ENCODE peak calls at places on chromosome 20, in six cellular contexts. One of them, this sample, is unnamed.

GRCh38 chr20:957544-957943 is 41.4 kb upstream of the ANGPT4 start:
- DNase-seq in mucosa of descending colon: no peak
- DNase-seq in pancreas: no peak
- DNase-seq in fibroblast of lung: no peak
- DNase-seq in dorsolateral prefrontal cortex: no peak
- DNase-seq in choroid plexus epithelial cell: peak; percentile 18
- DNase-seq in this sample: no peak

GRCh38 chr20:59820204-59821041 is 113.0 kb downstream of the SYCP2 start:
- DNase-seq in pancreas: no peak
- DNase-seq in fibroblast of lung: no peak
- DNase-seq in choroid plexus epithelial cell: no peak
- DNase-seq in dorsolateral prefrontal cortex: no peak
- DNase-seq in mucosa of descending colon: no peak
- DNase-seq in this sample: peak; percentile 63

GRCh38 chr20:23680151-23680550 is 8.7 kb downstream of the CST4 start:
- DNase-seq in choroid plexus epithelial cell: no peak
- DNase-seq in mucosa of descending colon: no peak
- DNase-seq in pancreas: no peak
- DNase-seq in fibroblast of lung: no peak
- DNase-seq in dorsolateral prefrontal cortex: no peak
- DNase-seq in this sample: no peak

GRCh38 chr20:45963059-45964011 is 8.7 kb downstream of the ZNF335 start:
- DNase-seq in fibroblast of lung: peak; percentile 24
- DNase-seq in mucosa of descending colon: peak; percentile 75
- DNase-seq in choroid plexus epithelial cell: peak; percentile 77
- DNase-seq in dorsolateral prefrontal cortex: no peak
- DNase-seq in pancreas: peak; percentile 43
- DNase-seq in this sample: peak; percentile 50

GRCh38 chr20:10658051-10658823 is 15.6 kb downstream of the JAG1 start:
- DNase-seq in mucosa of descending colon: no peak
- DNase-seq in choroid plexus epithelial cell: no peak
- DNase-seq in pancreas: peak; percentile 73
- DNase-seq in fibroblast of lung: no peak
- DNase-seq in dorsolateral prefrontal cortex: no peak
- DNase-seq in this sample: no peak

GRCh38 chr20:13277663-13278295 is 56.7 kb downstream of the ISM1 start:
- DNase-seq in pancreas: no peak
- DNase-seq in mucosa of descending colon: no peak
- DNase-seq in fibroblast of lung: no peak
- DNase-seq in dorsolateral prefrontal cortex: no peak
- DNase-seq in choroid plexus epithelial cell: no peak
- DNase-seq in this sample: no peak

GRCh38 chr20:63970714-63971431 is 1.1 kb upstream of the ZNF512B start:
- DNase-seq in choroid plexus epithelial cell: no peak
- DNase-seq in fibroblast of lung: no peak
- DNase-seq in dorsolateral prefrontal cortex: no peak
- DNase-seq in mucosa of descending colon: no peak
- DNase-seq in pancreas: peak; percentile 7
- DNase-seq in this sample: no peak

GRCh38 chr20:52410182-52410647 is 218.6 kb upstream of the ZFP64 start:
- DNase-seq in mucosa of descending colon: peak; percentile 13
- DNase-seq in dorsolateral prefrontal cortex: no peak
- DNase-seq in pancreas: no peak
- DNase-seq in choroid plexus epithelial cell: peak; percentile 79
- DNase-seq in fibroblast of lung: peak; percentile 77
- DNase-seq in this sample: no peak

GRCh38 chr20:17933711-17934110 is 34.9 kb downstream of the SNX5 start:
- DNase-seq in dorsolateral prefrontal cortex: no peak
- DNase-seq in pancreas: no peak
- DNase-seq in mucosa of descending colon: no peak
- DNase-seq in choroid plexus epithelial cell: no peak
- DNase-seq in fibroblast of lung: no peak
- DNase-seq in this sample: no peak
- TF ChIP-seq CTCF in dorsolateral prefrontal cortex: no peak
- TF ChIP-seq CTCF in pancreas: no peak
- TF ChIP-seq CTCF in mucosa of descending colon: no peak
- TF ChIP-seq CTCF in choroid plexus epithelial cell: no peak
- TF ChIP-seq CTCF in fibroblast of lung: no peak
- TF ChIP-seq CTCF in this sample: no peak

DNA sequence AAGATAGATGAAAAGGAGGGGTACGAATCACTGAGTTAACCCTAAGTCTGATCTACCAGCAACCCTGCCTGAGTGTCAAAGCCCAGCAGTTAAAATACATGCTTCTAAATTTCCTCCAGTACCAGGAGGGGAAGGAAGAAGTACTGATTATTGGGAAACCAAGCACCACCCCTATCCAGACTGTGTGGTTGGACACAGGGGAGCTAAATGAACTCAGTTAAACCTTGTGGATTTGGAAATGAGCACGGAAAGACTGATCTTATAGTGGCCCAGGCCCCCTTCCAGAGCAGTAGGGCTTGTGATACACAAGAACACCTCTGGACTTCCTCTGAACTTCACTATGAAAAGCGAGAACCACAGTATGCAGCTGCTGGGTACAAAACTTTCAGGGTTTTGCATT is 585.6 kb downstream of the MAFB start:
- DNase-seq in choroid plexus epithelial cell: no peak
- DNase-seq in dorsolateral prefrontal cortex: no peak
- DNase-seq in fibroblast of lung: no peak
- DNase-seq in mucosa of descending colon: no peak
- DNase-seq in pancreas: no peak
- DNase-seq in this sample: no peak
- TF ChIP-seq CTCF in choroid plexus epithelial cell: no peak
- TF ChIP-seq CTCF in dorsolateral prefrontal cortex: no peak
- TF ChIP-seq CTCF in fibroblast of lung: no peak
- TF ChIP-seq CTCF in mucosa of descending colon: no peak
- TF ChIP-seq CTCF in pancreas: no peak
- TF ChIP-seq CTCF in this sample: no peak

GRCh38 chr20:2671977-2672376 is 8.0 kb upstream of the IDH3B start:
- DNase-seq in mucosa of descending colon: no peak
- DNase-seq in dorsolateral prefrontal cortex: no peak
- DNase-seq in choroid plexus epithelial cell: no peak
- DNase-seq in pancreas: no peak
- DNase-seq in fibroblast of lung: no peak
- DNase-seq in this sample: no peak
- TF ChIP-seq CTCF in mucosa of descending colon: no peak
- TF ChIP-seq CTCF in dorsolateral prefrontal cortex: no peak
- TF ChIP-seq CTCF in choroid plexus epithelial cell: peak; percentile 33
- TF ChIP-seq CTCF in pancreas: no peak
- TF ChIP-seq CTCF in fibroblast of lung: no peak
- TF ChIP-seq CTCF in this sample: no peak

GRCh38 chr20:22303523-22303922 is 280.8 kb downstream of the FOXA2 start:
- DNase-seq in pancreas: no peak
- DNase-seq in fibroblast of lung: no peak
- DNase-seq in mucosa of descending colon: no peak
- DNase-seq in choroid plexus epithelial cell: no peak
- DNase-seq in dorsolateral prefrontal cortex: no peak
- DNase-seq in this sample: no peak
- TF ChIP-seq CTCF in pancreas: no peak
- TF ChIP-seq CTCF in fibroblast of lung: no peak
- TF ChIP-seq CTCF in mucosa of descending colon: no peak
- TF ChIP-seq CTCF in choroid plexus epithelial cell: peak; percentile 2
- TF ChIP-seq CTCF in dorsolateral prefrontal cortex: no peak
- TF ChIP-seq CTCF in this sample: no peak

GRCh38 chr20:50569864-50570836 is 60.0 kb downstream of the PTPN1 start:
- DNase-seq in dorsolateral prefrontal cortex: no peak
- DNase-seq in choroid plexus epithelial cell: peak; percentile 85
- DNase-seq in mucosa of descending colon: peak; percentile 42
- DNase-seq in pancreas: no peak
- DNase-seq in fibroblast of lung: peak; percentile 58
- DNase-seq in this sample: no peak
- TF ChIP-seq CTCF in dorsolateral prefrontal cortex: no peak
- TF ChIP-seq CTCF in choroid plexus epithelial cell: peak; percentile 80
- TF ChIP-seq CTCF in mucosa of descending colon: no peak
- TF ChIP-seq CTCF in pancreas: no peak
- TF ChIP-seq CTCF in fibroblast of lung: peak; percentile 38
- TF ChIP-seq CTCF in this sample: no peak

GRCh38 chr20:57678340-57678739 is 31.5 kb downstream of the PMEPA1 start:
- DNase-seq in pancreas: no peak
- DNase-seq in mucosa of descending colon: no peak
- DNase-seq in choroid plexus epithelial cell: no peak
- DNase-seq in fibroblast of lung: no peak
- DNase-seq in dorsolateral prefrontal cortex: no peak
- DNase-seq in this sample: no peak

GRCh38 chr20:57679113-57679512 is 30.7 kb downstream of the PMEPA1 start:
- DNase-seq in dorsolateral prefrontal cortex: no peak
- DNase-seq in fibroblast of lung: no peak
- DNase-seq in mucosa of descending colon: peak; percentile 25
- DNase-seq in choroid plexus epithelial cell: no peak
- DNase-seq in pancreas: no peak
- DNase-seq in this sample: no peak

GRCh38 chr20:57680934-57681914 is 28.6 kb downstream of the PMEPA1 start:
- DNase-seq in dorsolateral prefrontal cortex: no peak
- DNase-seq in choroid plexus epithelial cell: no peak
- DNase-seq in pancreas: no peak
- DNase-seq in fibroblast of lung: no peak
- DNase-seq in mucosa of descending colon: no peak
- DNase-seq in this sample: no peak

GRCh38 chr20:57682184-57683038 is 27.4 kb downstream of the PMEPA1 start:
- DNase-seq in pancreas: no peak
- DNase-seq in dorsolateral prefrontal cortex: no peak
- DNase-seq in choroid plexus epithelial cell: no peak
- DNase-seq in fibroblast of lung: no peak
- DNase-seq in mucosa of descending colon: peak; percentile 42
- DNase-seq in this sample: no peak

DNA sequence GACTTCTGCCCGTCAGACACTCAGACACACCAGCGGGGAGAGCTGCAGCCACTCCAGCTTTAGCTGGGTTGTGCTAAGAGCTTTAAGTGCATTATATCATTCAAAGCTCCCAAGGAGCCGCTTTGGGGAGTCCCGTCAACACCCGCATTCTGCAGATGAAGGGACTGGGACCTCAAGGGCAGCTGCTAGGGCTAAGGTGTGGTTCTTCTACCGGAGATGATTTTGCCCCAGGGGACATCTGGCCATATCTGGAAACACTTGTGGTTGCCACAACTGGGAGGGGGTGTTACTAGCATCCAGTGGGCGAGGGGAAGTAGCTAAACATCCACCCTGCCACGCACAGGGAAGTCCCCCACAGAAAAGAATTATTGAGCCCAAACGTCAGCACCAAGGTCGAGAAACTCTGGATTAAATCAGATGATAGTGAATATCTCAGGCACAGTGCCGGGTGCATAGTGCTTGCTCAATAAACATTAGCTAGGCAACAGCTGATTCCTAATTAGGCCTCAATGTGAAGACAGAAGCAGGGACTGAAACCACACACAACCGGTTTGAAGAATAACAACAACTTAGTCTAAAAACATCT is 29.6 kb downstream of the PMEPA1 start:
- DNase-seq in mucosa of descending colon: peak; percentile 29
- DNase-seq in choroid plexus epithelial cell: peak; percentile 28
- DNase-seq in dorsolateral prefrontal cortex: no peak
- DNase-seq in pancreas: no peak
- DNase-seq in fibroblast of lung: no peak
- DNase-seq in this sample: no peak
- TF ChIP-seq CTCF in mucosa of descending colon: no peak
- TF ChIP-seq CTCF in choroid plexus epithelial cell: no peak
- TF ChIP-seq CTCF in dorsolateral prefrontal cortex: no peak
- TF ChIP-seq CTCF in pancreas: no peak
- TF ChIP-seq CTCF in fibroblast of lung: no peak
- TF ChIP-seq CTCF in this sample: no peak